ENCODE peak calls at places on chromosomes 11 and 22, in ten cellular contexts. I, R, N, G, O, B, W, U, S and P are unnamed samples.

GRCh38 chr22:32050678-32051515 is 7.8 kb downstream of the SLC5A1 start:
- DNase-seq in R (peak), U (peak), I (no peak), S (peak), N (peak), G (no peak), B (peak), W (peak), O (peak), P (peak)

GRCh38 chr11:134333951-134334350 is 2.2 kb downstream of the GLB1L2 start:
- DNase-seq in W (no peak), O (no peak), N (no peak), I (no peak), R (no peak), S (no peak), U (no peak), B (no peak), G (no peak), P (no peak)

GRCh38 chr11:75245356-75246005 is 4.9 kb downstream of the TPBGL start:
- DNase-seq in R (no peak), S (no peak), W (no peak), N (no peak), U (no peak), I (peak), G (no peak), O (no peak), B (no peak), P (no peak)

GRCh38 chr11:73262851-73263495 is 9.2 kb upstream of the P2RY6 start:
- DNase-seq in R (no peak), O (no peak), N (peak), S (no peak), G (no peak), W (no peak), I (no peak), U (no peak), B (no peak), P (peak)

GRCh38 chr11:76685841-76686240 is 15.3 kb upstream of the LRRC32 start:
- DNase-seq in R (no peak), N (no peak), W (no peak), O (no peak), B (no peak), I (no peak), G (no peak), S (no peak), U (no peak), P (no peak)

GRCh38 chr11:608751-609354 is 6.9 kb downstream of the IRF7 start:
- DNase-seq in W (no peak), R (no peak), O (no peak), S (no peak), N (no peak), I (no peak), B (no peak), G (no peak), U (no peak), P (no peak)

GRCh38 chr22:28034760-28035401 is 115.8 kb upstream of the PITPNB start:
- DNase-seq in U (peak), G (no peak), I (peak), S (peak), B (no peak), O (no peak), N (peak), W (peak), R (no peak), P (peak)

GRCh38 chr11:34451053-34451452 is 12.3 kb downstream of the CAT start:
- DNase-seq in R (peak), I (no peak), O (no peak), B (no peak), W (no peak), S (no peak), N (no peak), U (no peak), G (no peak), P (no peak)

GRCh38 chr11:59225017-59225416 is 12.3 kb upstream of the MPEG1 start:
- DNase-seq in G (no peak), S (no peak), B (no peak), U (no peak), O (no peak), W (no peak), I (no peak), N (no peak), R (no peak), P (no peak)

GRCh38 chr22:38353701-38354100 is 36.5 kb upstream of the CSNK1E start:
- DNase-seq in U (no peak), W (no peak), G (peak), O (no peak), B (no peak), N (no peak), S (no peak), R (no peak), I (no peak), P (no peak)

GRCh38 chr11:35893796-35894475 is 49.9 kb upstream of the LDLRAD3 start:
- DNase-seq in G (no peak), W (peak), I (peak), O (peak), U (no peak), S (no peak), B (no peak), N (peak), R (no peak), P (peak)